ENCODE peak calls at places on chromosomes 1 and 21, in four cellular contexts. G is WTC11, X is HepG2, R is K562. B is an unnamed sample.

GRCh38 chr1:32470991-32471694 is 6.3 kb downstream of the ZBTB8B start:
- DNase-seq in G (peak; percentile 68), X (no peak), R (peak; percentile 80), B (no peak)

GRCh38 chr1:175267716-175268416 is 75.3 kb upstream of the KIAA0040 start:
- DNase-seq in G (no peak), X (no peak), R (no peak), B (no peak)

GRCh38 chr1:162003061-162003824 is 20.4 kb downstream of the OLFML2B start:
- DNase-seq in G (no peak), X (no peak), R (no peak), B (no peak)

GRCh38 chr1:155175927-155176371 is 2.3 kb downstream of the TRIM46 start:
- DNase-seq in G (no peak), X (no peak), R (no peak), B (no peak)

GRCh38 chr21:31187499-31187898 is 149.2 kb upstream of the KRTAP19-8 start:
- DNase-seq in G (no peak), X (no peak), R (no peak), B (no peak)

GRCh38 chr1:109370712-109371270 is 26.9 kb downstream of the SORT1 start:
- DNase-seq in G (no peak), X (peak; percentile 84), R (no peak), B (no peak)

GRCh38 chr1:116755036-116755435 is 806 bp downstream of the CD2 start:
- DNase-seq in G (no peak), X (no peak), R (no peak), B (no peak)

GRCh38 chr1:208137144-208137682 is 107.0 kb downstream of the PLXNA2 start:
- DNase-seq in G (no peak), X (no peak), R (no peak), B (no peak)

GRCh38 chr1:235834620-235835019 is 32.1 kb downstream of the LYST start:
- DNase-seq in G (no peak), X (no peak), R (no peak), B (no peak)

GRCh38 chr1:162248854-162249535 is 127.7 kb downstream of the SPATA46 start:
- DNase-seq in G (peak; percentile 22), X (no peak), R (no peak), B (no peak)

GRCh38 chr1:85504417-85504816 is 39.5 kb upstream of the DDAH1 start:
- DNase-seq in G (no peak), X (no peak), R (no peak), B (no peak)

GRCh38 chr1:147579532-147580199 is 38.4 kb downstream of the BCL9 start:
- DNase-seq in G (no peak), X (peak; percentile 73), R (no peak), B (peak; percentile 34)

GRCh38 chr1:246293366-246294121 is 213.5 kb downstream of the SMYD3 start:
- DNase-seq in G (no peak), X (no peak), R (no peak), B (no peak)

GRCh38 chr1:6267686-6268281 is 6.9 kb upstream of the GPR153 start:
- DNase-seq in G (no peak), X (no peak), R (no peak), B (no peak)

GRCh38 chr1:24566266-24566867 is 10.5 kb downstream of the NCMAP start:
- DNase-seq in G (no peak), X (no peak), R (no peak), B (no peak)

GRCh38 chr1:162678439-162678838 is 46.2 kb downstream of the DDR2 start:
- DNase-seq in G (no peak), X (peak; percentile 9), R (no peak), B (no peak)

GRCh38 chr1:190737191-190737590 is 259.5 kb upstream of the BRINP3 start:
- DNase-seq in G (no peak), X (no peak), R (no peak), B (no peak)

GRCh38 chr1:76474922-76475321 is 392.4 kb upstream of the ST6GALNAC5 start:
- DNase-seq in G (no peak), X (no peak), R (no peak), B (no peak)

GRCh38 chr1:38250356-38250755 is 203.8 kb upstream of the POU3F1 start:
- DNase-seq in G (no peak), X (no peak), R (no peak), B (no peak)

GRCh38 chr1:155061381-155062150 is 2.0 kb upstream of the EFNA4 start:
- DNase-seq in G (peak; percentile 99), X (peak; percentile 75), R (peak; percentile 88), B (peak; percentile 88)

GRCh38 chr1:119372493-119373086 is 4.0 kb downstream of the HAO2 start:
- DNase-seq in G (peak; percentile 69), X (peak; percentile 70), R (peak; percentile 47), B (peak; percentile 74)

GRCh38 chr1:102733491-102734236 is 374.7 kb downstream of the COL11A1 start:
- DNase-seq in G (no peak), X (no peak), R (no peak), B (no peak)

GRCh38 chr1:97898948-97899347 is 21.9 kb downstream of the DPYD start:
- DNase-seq in G (no peak), X (no peak), R (no peak), B (no peak)

GRCh38 chr1:54995835-54996234 is 2.9 kb upstream of the BSND start:
- DNase-seq in G (no peak), X (no peak), R (no peak), B (no peak)

GRCh38 chr1:89453123-89453972 is 71.3 kb upstream of the LRRC8B start:
- DNase-seq in G (no peak), X (no peak), R (no peak), B (no peak)

GRCh38 chr1:184031127-184032107 is 6.1 kb downstream of the COLGALT2 start:
- DNase-seq in G (no peak), X (no peak), R (peak; percentile 84), B (no peak)

GRCh38 chr1:47677241-47677940 is 239.5 kb downstream of the FOXD2 start:
- DNase-seq in G (no peak), X (no peak), R (no peak), B (no peak)

GRCh38 chr1:168918860-168919741 is 187.4 kb upstream of the ATP1B1 start:
- DNase-seq in G (no peak), X (peak; percentile 44), R (no peak), B (no peak)

GRCh38 chr1:153774780-153775431 is at the start of gene SLC27A3:
- DNase-seq in G (peak; percentile 55), X (no peak), R (peak; percentile 67), B (peak; percentile 62)

GRCh38 chr1:240399381-240399780 is 212.6 kb downstream of the GREM2 start:
- DNase-seq in G (no peak), X (no peak), R (peak; percentile 11), B (peak; percentile 59)

GRCh38 chr1:95005584-95005983 is 67.2 kb downstream of the ALG14 start:
- DNase-seq in G (no peak), X (no peak), R (peak; percentile 57), B (no peak)

GRCh38 chr1:41802532-41803501 is 115.9 kb downstream of the HIVEP3 start:
- DNase-seq in G (no peak), X (no peak), R (no peak), B (no peak)

GRCh38 chr1:246583448-246584185 is 17.4 kb downstream of the CNST start:
- DNase-seq in G (no peak), X (peak; percentile 98), R (no peak), B (peak; percentile 8)

GRCh38 chr1:64811131-64811530 is 66.3 kb downstream of the RAVER2 start:
- DNase-seq in G (no peak), X (no peak), R (no peak), B (no peak)

GRCh38 chr1:193060938-193061337 is 1.5 kb downstream of the RO60 start:
- DNase-seq in G (no peak), X (no peak), R (peak; percentile 36), B (peak; percentile 21)

GRCh38 chr1:246450485-246451251 is 56.4 kb downstream of the SMYD3 start:
- DNase-seq in G (no peak), X (peak; percentile 5), R (peak; percentile 57), B (peak; percentile 9)

GRCh38 chr1:3651939-3652537 is at the start of gene TP73:
- DNase-seq in G (peak; percentile 29), X (no peak), R (peak; percentile 86), B (peak; percentile 59)
- TF ChIP-seq ELF4 in G (no peak), X (no peak), R (no peak), B (no peak)

GRCh38 chr1:7710859-7711258 is 60.2 kb upstream of the VAMP3 start:
- DNase-seq in G (no peak), X (no peak), R (no peak), B (no peak)
- TF ChIP-seq ELF4 in G (no peak), X (no peak), R (no peak), B (no peak)

DNA sequence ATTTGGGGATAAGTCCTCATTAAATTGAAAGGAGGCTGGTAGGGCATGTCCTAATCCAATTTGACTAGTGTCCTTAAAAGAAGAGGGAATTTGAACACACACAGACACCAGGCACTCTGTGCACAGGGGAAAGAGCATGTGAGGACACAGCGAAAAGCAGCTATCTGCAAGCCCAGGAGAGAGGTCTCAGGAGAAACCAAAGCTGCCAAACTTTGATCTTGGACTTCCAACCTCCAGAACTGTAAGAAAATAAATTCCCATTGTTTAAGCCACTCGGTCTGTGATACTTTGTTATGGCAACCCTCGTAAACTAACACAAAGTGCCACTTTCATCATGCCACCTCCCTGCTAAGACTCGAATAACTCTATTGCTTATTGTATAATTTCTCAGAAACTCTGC is 13.8 kb downstream of the PLA2G4A start:
- DNase-seq in G (no peak), X (no peak), R (no peak), B (no peak)
- TF ChIP-seq ELF4 in G (no peak), X (no peak), R (no peak), B (no peak)

GRCh38 chr1:231683439-231684165 is 57.0 kb downstream of the DISC1 start:
- DNase-seq in G (no peak), X (no peak), R (no peak), B (no peak)

GRCh38 chr1:231688989-231689388 is 62.4 kb downstream of the DISC1 start:
- DNase-seq in G (no peak), X (no peak), R (no peak), B (no peak)

GRCh38 chr1:231686384-231686783 is 59.8 kb downstream of the DISC1 start:
- DNase-seq in G (no peak), X (no peak), R (no peak), B (no peak)

GRCh38 chr1:231682761-231683160 is 56.2 kb downstream of the DISC1 start:
- DNase-seq in G (no peak), X (no peak), R (no peak), B (no peak)

DNA sequence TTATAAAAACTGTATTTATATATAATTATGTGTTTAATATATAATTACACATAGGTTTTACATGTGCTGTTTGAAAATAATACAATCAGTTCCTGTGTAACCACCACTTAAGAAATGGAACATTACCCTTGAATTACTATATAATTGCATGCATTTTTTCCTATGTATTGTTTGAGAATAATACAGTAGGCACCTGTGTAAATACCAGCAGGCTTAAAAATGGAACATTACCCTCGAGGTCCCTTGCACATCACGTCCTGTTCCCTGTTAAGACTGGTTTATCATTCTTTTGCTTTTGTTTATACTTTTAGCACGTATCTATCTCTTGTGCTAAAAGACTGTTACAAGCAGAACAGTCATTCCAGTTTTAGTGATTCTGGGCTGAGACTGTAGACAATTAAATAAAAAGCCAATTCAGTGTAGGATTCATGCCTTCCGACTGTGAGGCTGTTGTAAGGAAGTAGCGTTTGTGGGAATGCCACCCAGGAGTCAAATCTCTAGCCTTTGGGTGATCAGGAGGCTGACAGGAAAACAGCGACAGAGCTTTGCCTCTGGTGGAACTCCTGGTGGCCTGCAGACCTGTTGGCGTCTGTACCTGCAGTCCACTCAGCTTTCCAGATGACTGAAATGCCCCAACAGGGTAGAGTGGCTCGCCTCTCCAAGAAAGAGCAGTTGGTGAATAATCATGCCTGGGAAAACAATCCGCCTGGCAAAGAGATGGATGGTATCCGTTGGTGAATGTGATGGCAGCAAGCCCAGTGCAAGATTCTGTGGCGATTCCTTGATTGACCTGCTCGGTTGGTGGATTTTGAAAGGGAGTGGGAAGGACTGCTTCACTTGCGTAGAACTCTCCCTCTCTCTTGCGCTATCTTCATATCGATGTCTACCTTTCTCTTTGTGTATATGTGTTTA is 58.0 kb downstream of the DISC1 start:
- DNase-seq in G (no peak), X (no peak), R (no peak), B (no peak)
- TF ChIP-seq ELF4 in G (no peak), X (no peak), R (no peak), B (no peak)

B was measured in HEK293T.